ENCODE peak calls at places on chromosome 13, in five cellular contexts. B is HL-60; D is breast epithelium; O is GM23338; Z is naive thymus-derived CD4-positive, alpha-beta T cell. S is an unnamed sample.

GRCh38 chr13:31794452-31794851 is 55.1 kb downstream of the RXFP2 start:
- DNase-seq in B (no peak), D (no peak), O (no peak), Z (no peak), S (no peak)

GRCh38 chr13:90238433-90238832 is 1109.1 kb upstream of the MIR17HG start:
- DNase-seq in B (no peak), D (no peak), O (peak), Z (no peak), S (no peak)

GRCh38 chr13:49517461-49517860 is 21.7 kb downstream of the PHF11 start:
- DNase-seq in B (no peak), D (no peak), O (peak), Z (no peak), S (no peak)

GRCh38 chr13:76512676-76513277 is 373.4 kb downstream of the KCTD12 start:
- DNase-seq in B (no peak), D (no peak), O (no peak), Z (no peak), S (no peak)

GRCh38 chr13:97238432-97238831 is 16.3 kb downstream of the MBNL2 start:
- DNase-seq in B (no peak), D (no peak), O (no peak), Z (no peak), S (no peak)

GRCh38 chr13:33740134-33740538 is 77.8 kb upstream of the RFC3 start:
- DNase-seq in B (no peak), D (no peak), O (no peak), Z (no peak), S (no peak)

GRCh38 chr13:26653310-26653709 is 95.8 kb downstream of the WASF3 start:
- DNase-seq in B (no peak), D (no peak), O (no peak), Z (no peak), S (no peak)

GRCh38 chr13:67966065-67966464 is 735.9 kb upstream of the PCDH9 start:
- DNase-seq in B (no peak), D (no peak), O (peak), Z (no peak), S (no peak)

GRCh38 chr13:34025746-34026145 is 207.8 kb downstream of the RFC3 start:
- DNase-seq in B (no peak), D (no peak), O (no peak), Z (no peak), S (no peak)

GRCh38 chr13:42814868-42815267 is 33.5 kb downstream of the FAM216B start:
- DNase-seq in B (no peak), D (no peak), O (no peak), Z (no peak), S (no peak)

GRCh38 chr13:24280722-24281121 is 28.7 kb upstream of the C1QTNF9 start:
- DNase-seq in B (no peak), D (no peak), O (no peak), Z (no peak), S (no peak)

GRCh38 chr13:37681295-37682032 is 82.9 kb upstream of the POSTN start:
- DNase-seq in B (no peak), D (no peak), O (no peak), Z (no peak), S (no peak)

GRCh38 chr13:39874331-39875055 is 219.0 kb downstream of the COG6 start:
- DNase-seq in B (no peak), D (no peak), O (no peak), Z (no peak), S (no peak)

GRCh38 chr13:26186995-26187394 is 35.1 kb downstream of the RNF6 start:
- DNase-seq in B (no peak), D (no peak), O (peak), Z (no peak), S (no peak)

GRCh38 chr13:23384111-23384510 is 49.4 kb downstream of the SACS start:
- DNase-seq in B (no peak), D (no peak), O (no peak), Z (no peak), S (no peak)

GRCh38 chr13:73894995-73895571 is 239.1 kb downstream of the KLF12 start:
- DNase-seq in B (no peak), D (no peak), O (no peak), Z (no peak), S (no peak)

GRCh38 chr13:26280295-26280694 is 26.4 kb downstream of the CDK8 start:
- DNase-seq in B (no peak), D (no peak), O (no peak), Z (no peak), S (no peak)

GRCh38 chr13:111158136-111158805 is 43.2 kb downstream of the ARHGEF7 start:
- DNase-seq in B (no peak), D (no peak), O (no peak), Z (no peak), S (no peak)

GRCh38 chr13:109307027-109307426 is 479.4 kb downstream of the IRS2 start:
- DNase-seq in B (no peak), D (no peak), O (no peak), Z (no peak), S (no peak)

DNA sequence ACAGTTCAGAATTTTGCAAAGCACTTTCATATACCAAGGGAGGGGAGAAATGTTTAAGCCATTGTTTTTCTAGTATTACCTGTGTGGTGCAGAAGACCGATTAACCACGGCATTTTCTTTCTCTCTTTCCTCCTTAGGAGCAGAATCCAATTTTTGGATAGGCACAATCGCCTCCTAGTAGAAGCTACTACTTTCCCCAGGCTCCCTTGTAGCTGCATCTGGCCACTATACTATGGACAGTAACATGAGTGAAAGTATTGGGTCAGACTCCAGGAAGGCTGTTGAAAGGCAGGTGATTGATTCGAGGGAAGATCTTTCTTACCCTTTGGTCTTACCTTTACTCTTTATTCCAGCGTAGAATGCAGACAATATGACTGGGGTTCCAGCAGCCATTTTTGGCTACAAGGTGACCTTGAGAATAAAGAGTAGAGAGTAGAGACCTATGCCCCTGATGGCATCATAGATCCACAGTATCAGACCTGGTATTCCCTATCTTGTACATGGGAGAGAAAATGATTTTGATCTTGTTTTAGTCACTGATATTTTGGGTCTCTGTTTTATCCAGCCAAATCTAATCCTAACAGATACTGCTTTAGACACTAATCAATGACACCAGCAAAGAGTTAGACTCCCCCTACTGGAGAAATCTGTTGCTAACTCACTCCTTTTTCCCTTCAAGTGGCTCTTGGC is 77.0 kb downstream of the LRRC63 start:
- DNase-seq in B (peak), D (no peak), O (peak), Z (peak), S (no peak)
- H3K27ac ChIP-seq in B (peak), D (no peak), O (no peak), Z (no peak), S (no peak)

DNA sequence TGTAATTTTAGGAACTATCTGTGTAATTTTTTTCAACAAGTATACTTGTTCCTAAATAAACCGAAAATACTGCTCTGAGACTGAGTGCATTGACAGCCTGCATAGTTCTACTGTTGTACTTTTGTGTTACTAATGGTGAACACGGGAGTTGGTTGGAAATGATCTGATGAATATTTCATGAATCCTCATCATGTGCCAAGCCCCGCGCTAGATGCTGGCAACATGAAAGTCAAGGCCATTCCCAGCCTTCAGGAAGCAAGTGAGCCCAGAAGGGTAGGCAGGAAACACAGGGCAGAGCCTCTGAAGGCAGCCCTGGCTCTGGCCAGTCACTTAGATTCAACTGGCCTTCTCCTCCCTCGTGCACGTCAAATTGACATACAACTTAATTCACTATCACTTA is 106.1 kb downstream of the ABCC4 start:
- DNase-seq in B (no peak), D (no peak), O (no peak), Z (no peak), S (no peak)
- H3K27ac ChIP-seq in B (no peak), D (no peak), O (no peak), Z (no peak), S (no peak)

GRCh38 chr13:99908129-99908805 is 63.3 kb downstream of the ZIC5 start:
- DNase-seq in B (no peak), D (no peak), O (no peak), Z (no peak), S (no peak)
- H3K27ac ChIP-seq in B (no peak), D (no peak), O (no peak), Z (no peak), S (no peak)

GRCh38 chr13:83824561-83824960 is 57.7 kb downstream of the SLITRK1 start:
- DNase-seq in B (no peak), D (no peak), O (no peak), Z (no peak), S (no peak)
- H3K27ac ChIP-seq in B (no peak), D (no peak), O (no peak), Z (no peak), S (no peak)

DNA sequence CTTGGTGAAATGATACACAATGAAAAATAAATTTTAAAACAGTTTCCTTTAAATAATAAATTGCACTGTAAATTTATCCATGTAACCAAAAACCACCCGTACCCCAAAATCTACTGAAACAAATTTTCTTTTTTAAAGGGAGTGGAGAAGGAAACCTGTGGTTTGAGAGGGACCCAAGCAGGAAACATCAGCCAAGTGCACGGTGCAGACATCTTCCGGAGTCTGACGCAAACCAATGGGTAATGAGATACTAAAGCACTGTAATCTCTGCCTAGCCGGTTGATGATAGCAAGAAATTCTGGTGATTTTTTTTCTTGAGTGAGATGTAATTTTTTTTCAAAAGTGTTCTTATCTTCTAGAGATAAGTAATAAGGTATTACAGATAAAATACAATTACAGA is 115.4 kb downstream of the ABCC4 start:
- DNase-seq in B (peak), D (no peak), O (no peak), Z (peak), S (no peak)
- H3K27ac ChIP-seq in B (no peak), D (no peak), O (no peak), Z (peak), S (no peak)

GRCh38 chr13:35992964-35993363 is 138.2 kb downstream of the DCLK1 start:
- DNase-seq in B (no peak), D (no peak), O (no peak), Z (no peak), S (no peak)

GRCh38 chr13:35994131-35994966 is 136.8 kb downstream of the DCLK1 start:
- DNase-seq in B (no peak), D (no peak), O (no peak), Z (no peak), S (peak)

GRCh38 chr13:36000028-36000427 is 131.2 kb downstream of the DCLK1 start:
- DNase-seq in B (no peak), D (no peak), O (no peak), Z (no peak), S (no peak)

GRCh38 chr13:35996360-35996759 is 134.8 kb downstream of the DCLK1 start:
- DNase-seq in B (no peak), D (no peak), O (no peak), Z (no peak), S (no peak)

GRCh38 chr13:35995136-35995535 is 136.0 kb downstream of the DCLK1 start:
- DNase-seq in B (no peak), D (no peak), O (no peak), Z (no peak), S (no peak)
- H3K27ac ChIP-seq in B (no peak), D (no peak), O (peak), Z (no peak), S (no peak)

S was measured in heart right ventricle.